ENCODE peak calls at places on chromosomes 1 and 21, in six cellular contexts. Y is amygdala, P is NCI-H774, N is GM04504, F is T-helper 9 cell, T is OCI-LY7. D is an unnamed sample.

GRCh38 chr1:224529844-224530243 is 86.3 kb upstream of the CNIH3 start:
- DNase-seq in Y (no peak), F (no peak), N (no peak), T (no peak), P (no peak), D (no peak)

GRCh38 chr21:43702785-43703067 is 16.2 kb upstream of the PDXK start:
- DNase-seq in T (no peak), Y (no peak), P (no peak), N (no peak), F (no peak), D (no peak)

GRCh38 chr1:185813401-185813979 is 79.3 kb downstream of the HMCN1 start:
- DNase-seq in P (peak; percentile 4), F (no peak), Y (no peak), T (peak; percentile 52), N (no peak), D (no peak)

GRCh38 chr1:8329439-8329838 is 11.5 kb downstream of the SLC45A1 start:
- DNase-seq in Y (no peak), F (no peak), T (no peak), P (no peak), N (no peak), D (no peak)

GRCh38 chr21:37338671-37339526 is 27.7 kb upstream of the DYRK1A start:
- DNase-seq in F (no peak), Y (no peak), T (no peak), P (no peak), N (peak; percentile 94), D (no peak)

GRCh38 chr1:101219919-101220695 is 16.7 kb upstream of the S1PR1 start:
- DNase-seq in F (no peak), P (no peak), Y (no peak), T (no peak), N (no peak), D (no peak)

GRCh38 chr1:112247036-112247597 is 148.9 kb upstream of the CTTNBP2NL start:
- DNase-seq in N (no peak), T (no peak), Y (no peak), F (no peak), P (peak; percentile 86), D (no peak)

GRCh38 chr1:17193222-17194132 is 11.5 kb upstream of the PADI1 start:
- DNase-seq in P (no peak), T (no peak), N (no peak), F (no peak), Y (no peak), D (no peak)

GRCh38 chr1:232111616-232112015 is 485.0 kb downstream of the DISC1 start:
- DNase-seq in P (no peak), T (no peak), F (no peak), N (no peak), Y (no peak), D (no peak)

GRCh38 chr21:42373181-42373907 is 7.0 kb upstream of the TFF1 start:
- DNase-seq in N (no peak), P (no peak), Y (no peak), F (no peak), T (no peak), D (no peak)

GRCh38 chr1:173646656-173647055 is 11.5 kb downstream of the TEX50 start:
- DNase-seq in Y (no peak), N (no peak), T (no peak), F (no peak), P (no peak), D (no peak)

GRCh38 chr21:46078984-46079356 is 18.9 kb upstream of the COL6A2 start:
- DNase-seq in F (no peak), P (no peak), N (no peak), Y (no peak), T (no peak), D (no peak)

GRCh38 chr1:53567458-53568250 is 108.5 kb downstream of the DMRTB1 start:
- DNase-seq in Y (no peak), T (no peak), N (no peak), P (no peak), F (no peak), D (no peak)

GRCh38 chr21:45379171-45379900 is 25.6 kb upstream of the COL18A1 start:
- DNase-seq in P (no peak), Y (no peak), N (no peak), F (no peak), T (no peak), D (no peak)

GRCh38 chr1:21532496-21532895 is 23.3 kb downstream of the ALPL start:
- DNase-seq in T (no peak), P (no peak), F (no peak), N (no peak), Y (no peak), D (no peak)

GRCh38 chr1:10795305-10796021 is 983 bp downstream of the CASZ1 start:
- DNase-seq in P (no peak), T (no peak), F (no peak), Y (no peak), N (no peak), D (no peak)

GRCh38 chr1:40673452-40673851 is 8.0 kb upstream of the RIMS3 start:
- DNase-seq in Y (no peak), N (no peak), F (no peak), P (no peak), T (no peak), D (no peak)

GRCh38 chr1:167605576-167605975 is 24.5 kb upstream of the RCSD1 start:
- DNase-seq in T (no peak), F (no peak), N (no peak), P (no peak), Y (no peak), D (no peak)

GRCh38 chr1:53462213-53462612 is 3.0 kb downstream of the DMRTB1 start:
- DNase-seq in N (no peak), P (no peak), Y (no peak), F (no peak), T (no peak), D (no peak)

D was measured in naive B cell.